ENCODE peak calls at places on chromosomes 5 and 9, in six cellular contexts. One of them, this sample, is unnamed.
A peak's percentile ranks its signal among the peaks of the same experiment; 100 is the strongest.

GRCh38 chr5:178279723-178280438 is 47.3 kb upstream of the PHYKPL start:
- DNase-seq in lower lobe of right lung: peak; percentile 93
- DNase-seq in small intestine: peak; percentile 65
- DNase-seq in neuronal stem cell: peak; percentile 81
- DNase-seq in sigmoid colon: peak; percentile 91
- DNase-seq in PC-3: peak; percentile 85
- DNase-seq in this sample: peak; percentile 90

GRCh38 chr5:69007726-69008368 is 86.0 kb upstream of the SLC30A5 start:
- DNase-seq in lower lobe of right lung: no peak
- DNase-seq in small intestine: peak; percentile 72
- DNase-seq in neuronal stem cell: peak; percentile 73
- DNase-seq in sigmoid colon: no peak
- DNase-seq in PC-3: peak; percentile 78
- DNase-seq in this sample: peak; percentile 72

GRCh38 chr5:52909192-52909591 is 80.0 kb upstream of the ITGA2 start:
- DNase-seq in lower lobe of right lung: no peak
- DNase-seq in small intestine: no peak
- DNase-seq in neuronal stem cell: no peak
- DNase-seq in sigmoid colon: no peak
- DNase-seq in PC-3: no peak
- DNase-seq in this sample: no peak

GRCh38 chr9:33489070-33489469 is 15.3 kb upstream of the NOL6 start:
- DNase-seq in lower lobe of right lung: no peak
- DNase-seq in small intestine: no peak
- DNase-seq in neuronal stem cell: no peak
- DNase-seq in sigmoid colon: no peak
- DNase-seq in PC-3: no peak
- DNase-seq in this sample: no peak

GRCh38 chr5:143124593-143124992 is 278.9 kb downstream of the NR3C1 start:
- DNase-seq in lower lobe of right lung: no peak
- DNase-seq in small intestine: peak; percentile 21
- DNase-seq in neuronal stem cell: no peak
- DNase-seq in sigmoid colon: no peak
- DNase-seq in PC-3: no peak
- DNase-seq in this sample: no peak

GRCh38 chr9:69549310-69550202 is 122.6 kb downstream of the APBA1 start:
- DNase-seq in lower lobe of right lung: no peak
- DNase-seq in small intestine: peak; percentile 50
- DNase-seq in neuronal stem cell: no peak
- DNase-seq in sigmoid colon: no peak
- DNase-seq in PC-3: peak; percentile 59
- DNase-seq in this sample: no peak

GRCh38 chr5:14953075-14953474 is 81.5 kb upstream of the ANKH start:
- DNase-seq in lower lobe of right lung: no peak
- DNase-seq in small intestine: no peak
- DNase-seq in neuronal stem cell: no peak
- DNase-seq in sigmoid colon: no peak
- DNase-seq in PC-3: no peak
- DNase-seq in this sample: no peak

GRCh38 chr9:110892689-110893088 is 145.6 kb downstream of the LPAR1 start:
- DNase-seq in lower lobe of right lung: no peak
- DNase-seq in small intestine: no peak
- DNase-seq in neuronal stem cell: no peak
- DNase-seq in sigmoid colon: no peak
- DNase-seq in PC-3: no peak
- DNase-seq in this sample: no peak

GRCh38 chr9:99105152-99106043 is 485 bp downstream of the TGFBR1 start:
- DNase-seq in lower lobe of right lung: peak; percentile 91
- DNase-seq in small intestine: peak; percentile 71
- DNase-seq in neuronal stem cell: peak; percentile 58
- DNase-seq in sigmoid colon: peak; percentile 87
- DNase-seq in PC-3: peak; percentile 50
- DNase-seq in this sample: peak; percentile 82

GRCh38 chr9:89919171-89919681 is 314.4 kb downstream of the GADD45G start:
- DNase-seq in lower lobe of right lung: no peak
- DNase-seq in small intestine: peak; percentile 63
- DNase-seq in neuronal stem cell: no peak
- DNase-seq in sigmoid colon: no peak
- DNase-seq in PC-3: no peak
- DNase-seq in this sample: peak; percentile 42

GRCh38 chr5:96745844-96746531 is 61.8 kb downstream of the ERAP1 start:
- DNase-seq in lower lobe of right lung: no peak
- DNase-seq in small intestine: peak; percentile 12
- DNase-seq in neuronal stem cell: no peak
- DNase-seq in sigmoid colon: no peak
- DNase-seq in PC-3: no peak
- DNase-seq in this sample: no peak

GRCh38 chr9:120348951-120349429 is 231.0 kb downstream of the CDK5RAP2 start:
- DNase-seq in lower lobe of right lung: no peak
- DNase-seq in small intestine: peak; percentile 8
- DNase-seq in neuronal stem cell: peak; percentile 57
- DNase-seq in sigmoid colon: no peak
- DNase-seq in PC-3: peak; percentile 54
- DNase-seq in this sample: peak; percentile 30

DNA sequence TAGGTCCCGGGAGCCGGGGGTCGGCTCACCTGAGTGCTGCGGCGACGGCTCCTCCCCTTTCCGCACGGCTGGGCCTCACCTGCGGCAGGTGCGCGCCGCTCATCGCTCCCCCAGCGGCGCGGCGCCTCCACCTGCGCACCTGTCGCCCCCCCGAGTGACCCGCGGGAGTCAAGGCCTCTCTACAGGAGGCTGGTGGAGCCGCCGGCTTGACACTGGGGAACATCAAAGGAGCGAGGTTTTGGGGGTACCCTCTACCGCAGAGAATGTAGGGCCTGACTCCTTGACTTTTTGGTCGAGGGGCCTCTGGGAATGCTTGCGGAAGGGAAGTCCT is 483 bp upstream of the IER5L start:
- DNase-seq in lower lobe of right lung: no peak
- DNase-seq in small intestine: no peak
- DNase-seq in neuronal stem cell: no peak
- DNase-seq in sigmoid colon: no peak
- DNase-seq in PC-3: no peak
- DNase-seq in this sample: no peak
- H3K4me1 ChIP-seq in lower lobe of right lung: peaks cover 18% of the 10 kb centered on the region
- H3K4me1 ChIP-seq in small intestine: peaks cover 12% of the 10 kb centered on the region
- H3K4me1 ChIP-seq in neuronal stem cell: peaks cover 17% of the 10 kb centered on the region
- H3K4me1 ChIP-seq in sigmoid colon: peaks cover 29% of the 10 kb centered on the region
- H3K4me1 ChIP-seq in PC-3: peaks cover 16% of the 10 kb centered on the region
- H3K4me1 ChIP-seq in this sample: peaks cover 47% of the 10 kb centered on the region

DNA sequence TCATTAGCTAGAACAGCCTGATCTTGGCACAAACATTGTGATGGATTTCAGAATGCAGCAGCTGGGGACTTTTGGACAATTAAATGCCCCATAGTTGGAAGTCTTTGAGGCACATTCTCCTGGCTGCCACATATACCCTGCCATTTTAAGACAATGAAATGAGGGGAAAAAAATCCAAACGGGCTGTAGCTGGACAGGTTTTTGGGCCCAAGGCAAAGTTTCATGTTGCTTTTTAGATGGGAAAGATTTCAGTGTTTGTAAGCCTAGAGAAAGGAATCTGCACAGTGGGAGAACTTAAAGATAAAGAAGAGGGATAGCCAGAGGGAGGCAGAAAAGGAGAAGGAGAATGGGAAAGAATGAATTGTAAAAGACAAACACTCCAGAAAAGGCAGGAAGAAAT is 30.0 kb upstream of the RICTOR start:
- DNase-seq in lower lobe of right lung: no peak
- DNase-seq in small intestine: no peak
- DNase-seq in neuronal stem cell: no peak
- DNase-seq in sigmoid colon: no peak
- DNase-seq in PC-3: no peak
- DNase-seq in this sample: no peak
- H3K4me1 ChIP-seq in lower lobe of right lung: peaks cover 6% of the 10 kb centered on the region
- H3K4me1 ChIP-seq in small intestine: no peaks in the 10 kb centered on the region
- H3K4me1 ChIP-seq in neuronal stem cell: no peaks in the 10 kb centered on the region
- H3K4me1 ChIP-seq in sigmoid colon: no peaks in the 10 kb centered on the region
- H3K4me1 ChIP-seq in PC-3: peaks cover 59% of the 10 kb centered on the region
- H3K4me1 ChIP-seq in this sample: no peaks in the 10 kb centered on the region

GRCh38 chr5:86977808-86978207 is 289.9 kb upstream of the RASA1 start:
- DNase-seq in lower lobe of right lung: no peak
- DNase-seq in small intestine: no peak
- DNase-seq in neuronal stem cell: no peak
- DNase-seq in sigmoid colon: no peak
- DNase-seq in PC-3: no peak
- DNase-seq in this sample: no peak

GRCh38 chr5:86979801-86980510 is 287.7 kb upstream of the RASA1 start:
- DNase-seq in lower lobe of right lung: no peak
- DNase-seq in small intestine: no peak
- DNase-seq in neuronal stem cell: no peak
- DNase-seq in sigmoid colon: no peak
- DNase-seq in PC-3: peak; percentile 96
- DNase-seq in this sample: no peak

GRCh38 chr5:86971034-86971511 is 296.6 kb upstream of the RASA1 start:
- DNase-seq in lower lobe of right lung: no peak
- DNase-seq in small intestine: no peak
- DNase-seq in neuronal stem cell: no peak
- DNase-seq in sigmoid colon: no peak
- DNase-seq in PC-3: peak; percentile 68
- DNase-seq in this sample: no peak

GRCh38 chr5:86977185-86977584 is 290.5 kb upstream of the RASA1 start:
- DNase-seq in lower lobe of right lung: no peak
- DNase-seq in small intestine: no peak
- DNase-seq in neuronal stem cell: no peak
- DNase-seq in sigmoid colon: no peak
- DNase-seq in PC-3: no peak
- DNase-seq in this sample: no peak

GRCh38 chr5:86974910-86975309 is 292.8 kb upstream of the RASA1 start:
- DNase-seq in lower lobe of right lung: no peak
- DNase-seq in small intestine: no peak
- DNase-seq in neuronal stem cell: no peak
- DNase-seq in sigmoid colon: no peak
- DNase-seq in PC-3: no peak
- DNase-seq in this sample: no peak
- H3K4me1 ChIP-seq in lower lobe of right lung: no peaks in the 10 kb centered on the region
- H3K4me1 ChIP-seq in small intestine: no peaks in the 10 kb centered on the region
- H3K4me1 ChIP-seq in neuronal stem cell: no peaks in the 10 kb centered on the region
- H3K4me1 ChIP-seq in sigmoid colon: no peaks in the 10 kb centered on the region
- H3K4me1 ChIP-seq in PC-3: peaks cover 12% of the 10 kb centered on the region
- H3K4me1 ChIP-seq in this sample: no peaks in the 10 kb centered on the region

GRCh38 chr5:172999351-172999973 is 15.9 kb downstream of the ATP6V0E1 start:
- DNase-seq in lower lobe of right lung: no peak
- DNase-seq in small intestine: no peak
- DNase-seq in neuronal stem cell: no peak
- DNase-seq in sigmoid colon: no peak
- DNase-seq in PC-3: no peak
- DNase-seq in this sample: no peak

GRCh38 chr5:173004447-173004846 is 20.9 kb downstream of the ATP6V0E1 start:
- DNase-seq in lower lobe of right lung: no peak
- DNase-seq in small intestine: no peak
- DNase-seq in neuronal stem cell: no peak
- DNase-seq in sigmoid colon: no peak
- DNase-seq in PC-3: no peak
- DNase-seq in this sample: no peak

GRCh38 chr5:173003360-173003759 is 19.8 kb downstream of the ATP6V0E1 start:
- DNase-seq in lower lobe of right lung: no peak
- DNase-seq in small intestine: no peak
- DNase-seq in neuronal stem cell: no peak
- DNase-seq in sigmoid colon: no peak
- DNase-seq in PC-3: no peak
- DNase-seq in this sample: no peak

GRCh38 chr5:173001229-173001841 is 17.8 kb downstream of the ATP6V0E1 start:
- DNase-seq in lower lobe of right lung: no peak
- DNase-seq in small intestine: no peak
- DNase-seq in neuronal stem cell: no peak
- DNase-seq in sigmoid colon: no peak
- DNase-seq in PC-3: no peak
- DNase-seq in this sample: no peak

GRCh38 chr5:172999974-173000373 is 16.4 kb downstream of the ATP6V0E1 start:
- DNase-seq in lower lobe of right lung: no peak
- DNase-seq in small intestine: no peak
- DNase-seq in neuronal stem cell: no peak
- DNase-seq in sigmoid colon: no peak
- DNase-seq in PC-3: no peak
- DNase-seq in this sample: no peak
- H3K4me1 ChIP-seq in lower lobe of right lung: peaks cover 32% of the 10 kb centered on the region
- H3K4me1 ChIP-seq in small intestine: no peaks in the 10 kb centered on the region
- H3K4me1 ChIP-seq in neuronal stem cell: no peaks in the 10 kb centered on the region
- H3K4me1 ChIP-seq in sigmoid colon: peaks cover 28% of the 10 kb centered on the region
- H3K4me1 ChIP-seq in PC-3: no peaks in the 10 kb centered on the region
- H3K4me1 ChIP-seq in this sample: peaks cover 34% of the 10 kb centered on the region

DNA sequence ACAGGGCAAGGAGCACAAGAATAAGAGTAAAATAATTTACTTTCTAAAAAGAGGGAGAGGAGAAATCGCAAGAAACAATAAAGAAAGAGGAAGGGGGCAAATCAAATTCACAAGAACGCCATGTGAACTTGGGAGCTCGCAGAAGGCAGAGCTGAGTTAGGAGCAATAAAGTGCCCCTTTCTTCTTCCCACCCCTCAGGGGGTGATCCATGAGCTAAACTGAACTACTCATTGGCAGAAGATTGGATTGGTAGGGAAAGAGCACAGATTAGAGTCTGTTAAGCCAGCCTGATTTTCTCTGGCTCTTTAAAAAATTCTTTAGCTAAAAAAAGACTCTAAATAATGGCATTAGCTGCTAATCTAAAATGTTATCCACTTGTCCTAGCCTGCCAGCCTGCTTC is 307.5 kb downstream of the EBF1 start:
- DNase-seq in lower lobe of right lung: no peak
- DNase-seq in small intestine: no peak
- DNase-seq in neuronal stem cell: no peak
- DNase-seq in sigmoid colon: no peak
- DNase-seq in PC-3: no peak
- DNase-seq in this sample: no peak
- H3K4me1 ChIP-seq in lower lobe of right lung: no peaks in the 10 kb centered on the region
- H3K4me1 ChIP-seq in small intestine: no peaks in the 10 kb centered on the region
- H3K4me1 ChIP-seq in neuronal stem cell: no peaks in the 10 kb centered on the region
- H3K4me1 ChIP-seq in sigmoid colon: no peaks in the 10 kb centered on the region
- H3K4me1 ChIP-seq in PC-3: no peaks in the 10 kb centered on the region
- H3K4me1 ChIP-seq in this sample: no peaks in the 10 kb centered on the region

GRCh38 chr5:124663101-124663506 is 83.3 kb downstream of the ZNF608 start:
- DNase-seq in lower lobe of right lung: no peak
- DNase-seq in small intestine: no peak
- DNase-seq in neuronal stem cell: no peak
- DNase-seq in sigmoid colon: no peak
- DNase-seq in PC-3: no peak
- DNase-seq in this sample: no peak
- H3K4me1 ChIP-seq in lower lobe of right lung: peaks cover 57% of the 10 kb centered on the region
- H3K4me1 ChIP-seq in small intestine: peaks cover 18% of the 10 kb centered on the region
- H3K4me1 ChIP-seq in neuronal stem cell: peaks cover 67% of the 10 kb centered on the region
- H3K4me1 ChIP-seq in sigmoid colon: peaks cover 63% of the 10 kb centered on the region
- H3K4me1 ChIP-seq in PC-3: peaks cover 26% of the 10 kb centered on the region
- H3K4me1 ChIP-seq in this sample: peaks cover 45% of the 10 kb centered on the region

DNA sequence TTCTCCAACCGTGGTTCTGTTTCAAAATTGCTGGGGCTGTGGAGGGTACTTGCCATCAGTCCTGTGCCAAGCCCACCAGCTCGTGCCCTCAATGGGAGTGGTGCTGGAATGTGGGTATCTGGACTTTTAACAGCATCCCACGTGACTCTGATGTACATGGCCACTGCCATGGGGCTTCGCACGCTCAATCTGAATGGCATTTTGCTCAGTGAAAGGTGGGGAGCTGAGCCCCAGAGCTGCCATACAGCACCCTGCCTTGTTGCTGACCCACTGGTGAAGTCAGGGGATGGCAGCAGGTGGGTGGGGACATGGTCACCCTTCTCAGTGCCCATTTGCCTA is 16.6 kb upstream of the SYNPO start:
- DNase-seq in lower lobe of right lung: no peak
- DNase-seq in small intestine: no peak
- DNase-seq in neuronal stem cell: no peak
- DNase-seq in sigmoid colon: no peak
- DNase-seq in PC-3: no peak
- DNase-seq in this sample: no peak
- H3K4me1 ChIP-seq in lower lobe of right lung: peaks cover 79% of the 10 kb centered on the region
- H3K4me1 ChIP-seq in small intestine: peaks cover 4% of the 10 kb centered on the region
- H3K4me1 ChIP-seq in neuronal stem cell: peaks cover 36% of the 10 kb centered on the region
- H3K4me1 ChIP-seq in sigmoid colon: peaks cover 61% of the 10 kb centered on the region
- H3K4me1 ChIP-seq in PC-3: peaks cover 12% of the 10 kb centered on the region
- H3K4me1 ChIP-seq in this sample: peaks cover 47% of the 10 kb centered on the region

GRCh38 chr5:107653685-107654084 is 17.1 kb downstream of the EFNA5 start:
- DNase-seq in lower lobe of right lung: no peak
- DNase-seq in small intestine: no peak
- DNase-seq in neuronal stem cell: no peak
- DNase-seq in sigmoid colon: no peak
- DNase-seq in PC-3: no peak
- DNase-seq in this sample: no peak
- H3K4me1 ChIP-seq in lower lobe of right lung: peaks cover 8% of the 10 kb centered on the region
- H3K4me1 ChIP-seq in small intestine: no peaks in the 10 kb centered on the region
- H3K4me1 ChIP-seq in neuronal stem cell: peaks cover 45% of the 10 kb centered on the region
- H3K4me1 ChIP-seq in sigmoid colon: no peaks in the 10 kb centered on the region
- H3K4me1 ChIP-seq in PC-3: no peaks in the 10 kb centered on the region
- H3K4me1 ChIP-seq in this sample: peaks cover 8% of the 10 kb centered on the region